ENCODE peak calls at places on chromosome 10, in six cellular contexts. P is kidney, Q is IMR-90, N is upper lobe of right lung, F is lower lobe of right lung, K is Peyer's patch. G is an unnamed sample.

GRCh38 chr10:3805227-3805790 is 20.3 kb upstream of the KLF6 start:
- DNase-seq in N (no peak), F (no peak), P (no peak), Q (peak; percentile 83), K (no peak), G (peak; percentile 54)

GRCh38 chr10:683448-684071 is 5.9 kb downstream of the DIP2C start:
- DNase-seq in F (no peak), P (peak; percentile 60), N (peak; percentile 46), Q (peak; percentile 99), K (no peak), G (peak; percentile 45)

GRCh38 chr10:132397036-132397541 is at the start of gene PWWP2B:
- DNase-seq in P (peak; percentile 90), Q (peak; percentile 19), K (peak; percentile 83), N (peak; percentile 87), F (peak; percentile 78), G (peak; percentile 77)

GRCh38 chr10:101041252-101041761 is 10.3 kb downstream of the SFXN3 start:
- DNase-seq in Q (peak; percentile 88), F (peak; percentile 74), P (peak; percentile 90), K (peak; percentile 76), N (no peak), G (peak; percentile 89)

GRCh38 chr10:8279598-8279997 is 225.1 kb downstream of the GATA3 start:
- DNase-seq in F (no peak), K (no peak), Q (peak; percentile 8), P (no peak), N (no peak), G (no peak)

GRCh38 chr10:131860806-131861440 is 39.9 kb upstream of the PPP2R2D start:
- DNase-seq in P (peak; percentile 21), N (peak; percentile 11), F (peak; percentile 6), K (peak; percentile 15), Q (no peak), G (no peak)

GRCh38 chr10:128417776-128418175 is 291.6 kb upstream of the MKI67 start:
- DNase-seq in F (no peak), Q (no peak), P (no peak), N (no peak), K (no peak), G (no peak)

GRCh38 chr10:110208614-110209398 is 1.4 kb downstream of the MXI1 start:
- DNase-seq in Q (peak; percentile 46), P (no peak), F (no peak), K (peak; percentile 64), N (peak; percentile 64), G (peak; percentile 51)

GRCh38 chr10:24661374-24661773 is 62.3 kb downstream of the ARHGAP21 start:
- DNase-seq in P (no peak), N (no peak), Q (no peak), K (no peak), F (no peak), G (no peak)

GRCh38 chr10:122301055-122301810 is 30.1 kb downstream of the BTBD16 start:
- DNase-seq in P (no peak), F (no peak), K (no peak), Q (peak; percentile 38), N (no peak), G (no peak)

GRCh38 chr10:123972481-123973401 is 81.1 kb upstream of the CPXM2 start:
- DNase-seq in N (no peak), P (peak; percentile 68), Q (no peak), F (no peak), K (no peak), G (no peak)

GRCh38 chr10:9302142-9302746 is 1247.8 kb downstream of the GATA3 start:
- DNase-seq in N (no peak), K (no peak), P (no peak), Q (peak; percentile 53), F (no peak), G (peak; percentile 34)

DNA sequence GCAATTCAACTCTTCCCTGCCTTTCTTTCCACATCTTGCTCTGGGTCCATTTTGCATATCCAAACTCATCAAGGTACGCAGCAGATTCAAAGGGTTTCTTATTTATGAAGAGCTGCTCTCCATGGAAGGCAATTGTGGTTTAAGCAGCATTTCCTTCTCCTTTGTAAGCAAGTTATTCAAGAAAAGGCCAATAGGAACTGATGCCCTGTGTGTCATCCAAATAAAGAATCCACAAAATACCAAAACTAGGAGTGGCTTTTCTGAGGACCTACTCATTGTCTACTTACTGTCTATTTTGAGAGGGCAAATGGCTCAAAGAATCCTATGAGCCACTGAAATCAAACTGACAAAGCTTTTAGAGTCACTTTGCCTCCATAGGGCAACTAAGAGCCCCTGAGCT is 253.1 kb downstream of the PTEN start:
- DNase-seq in P (no peak), Q (peak; percentile 59), N (no peak), K (no peak), F (no peak), G (no peak)
- H3K4me1 ChIP-seq in P (no peaks in the 10 kb centered on the region), Q (peaks cover 17% of the 10 kb centered on the region), N (peaks cover 9% of the 10 kb centered on the region), K (peaks cover 6% of the 10 kb centered on the region), F (peaks cover 20% of the 10 kb centered on the region), G (no peaks in the 10 kb centered on the region)

GRCh38 chr10:116810895-116811294 is 38.4 kb upstream of the ENO4 start:
- DNase-seq in P (no peak), N (no peak), F (no peak), Q (no peak), K (no peak), G (no peak)

GRCh38 chr10:116811691-116812090 is 37.6 kb upstream of the ENO4 start:
- DNase-seq in P (no peak), K (no peak), F (no peak), Q (no peak), N (no peak), G (no peak)

GRCh38 chr10:116808706-116809105 is 40.6 kb upstream of the ENO4 start:
- DNase-seq in F (no peak), K (no peak), Q (no peak), P (no peak), N (no peak), G (no peak)

GRCh38 chr10:116809528-116810500 is 39.5 kb upstream of the ENO4 start:
- DNase-seq in F (no peak), K (no peak), P (no peak), N (no peak), Q (no peak), G (no peak)
- TF ChIP-seq CTCF in F (peak; percentile 34), K (no peak), P (no peak), N (peak; percentile 39), Q (peak; percentile 40), G (peak; percentile 25)

GRCh38 chr10:95280637-95281036 is 10.2 kb downstream of the PDLIM1 start:
- DNase-seq in K (no peak), N (no peak), P (no peak), F (no peak), Q (no peak), G (peak; percentile 6)

GRCh38 chr10:95278061-95278988 is 12.5 kb downstream of the PDLIM1 start:
- DNase-seq in P (no peak), F (no peak), K (no peak), Q (peak; percentile 73), N (no peak), G (peak; percentile 19)

GRCh38 chr10:95277614-95278013 is 13.2 kb downstream of the PDLIM1 start:
- DNase-seq in N (no peak), K (no peak), F (no peak), P (no peak), Q (no peak), G (no peak)

GRCh38 chr10:95281206-95281605 is 9.6 kb downstream of the PDLIM1 start:
- DNase-seq in Q (no peak), N (no peak), K (no peak), P (no peak), F (no peak), G (no peak)

GRCh38 chr10:95279042-95279820 is 11.6 kb downstream of the PDLIM1 start:
- DNase-seq in K (no peak), Q (peak; percentile 81), F (no peak), N (no peak), P (no peak), G (peak; percentile 11)
- H3K4me1 ChIP-seq in K (no peaks in the 10 kb centered on the region), Q (peaks cover 32% of the 10 kb centered on the region), F (peaks cover 82% of the 10 kb centered on the region), N (peaks cover 71% of the 10 kb centered on the region), P (peaks cover 8% of the 10 kb centered on the region), G (peaks cover 84% of the 10 kb centered on the region)

GRCh38 chr10:57846307-57847065 is 421.2 kb downstream of the IPMK start:
- DNase-seq in K (no peak), N (no peak), Q (no peak), F (no peak), P (no peak), G (no peak)

GRCh38 chr10:57844387-57844998 is 423.2 kb downstream of the IPMK start:
- DNase-seq in F (no peak), K (no peak), Q (no peak), P (no peak), N (no peak), G (no peak)

DNA sequence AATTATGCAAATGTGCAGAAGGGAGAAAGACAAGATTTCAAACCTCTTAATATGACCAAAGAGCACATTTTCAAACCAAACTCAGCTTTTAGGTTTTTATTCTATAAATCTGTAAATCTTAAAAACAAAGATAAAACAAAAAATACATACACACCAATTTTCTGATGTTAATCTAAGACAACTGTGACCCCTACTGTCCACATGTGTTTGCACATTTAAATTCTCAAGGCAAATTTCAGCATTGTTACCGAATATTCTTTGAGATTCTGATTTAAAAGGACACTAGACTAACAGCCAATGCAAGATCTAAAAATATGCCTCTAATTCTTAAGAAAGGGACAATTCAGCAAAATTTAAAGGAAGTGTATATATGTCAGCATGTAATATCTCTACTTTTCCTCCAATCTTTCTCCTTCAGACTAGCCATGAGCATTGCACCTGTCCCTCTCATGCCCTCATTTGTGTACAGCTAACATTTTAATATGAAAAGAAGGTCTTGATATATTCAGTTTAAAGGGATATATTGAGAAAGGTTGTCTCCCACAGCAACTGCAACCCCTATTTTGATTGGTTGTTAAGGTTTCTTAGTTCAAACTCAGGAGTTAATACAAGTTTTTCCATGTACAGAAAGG is 417.9 kb downstream of the IPMK start:
- DNase-seq in P (no peak), F (no peak), K (no peak), Q (peak; percentile 2), N (no peak), G (no peak)
- TF ChIP-seq CTCF in P (peak; percentile 4), F (no peak), K (no peak), Q (peak; percentile 42), N (peak; percentile 37), G (no peak)

DNA sequence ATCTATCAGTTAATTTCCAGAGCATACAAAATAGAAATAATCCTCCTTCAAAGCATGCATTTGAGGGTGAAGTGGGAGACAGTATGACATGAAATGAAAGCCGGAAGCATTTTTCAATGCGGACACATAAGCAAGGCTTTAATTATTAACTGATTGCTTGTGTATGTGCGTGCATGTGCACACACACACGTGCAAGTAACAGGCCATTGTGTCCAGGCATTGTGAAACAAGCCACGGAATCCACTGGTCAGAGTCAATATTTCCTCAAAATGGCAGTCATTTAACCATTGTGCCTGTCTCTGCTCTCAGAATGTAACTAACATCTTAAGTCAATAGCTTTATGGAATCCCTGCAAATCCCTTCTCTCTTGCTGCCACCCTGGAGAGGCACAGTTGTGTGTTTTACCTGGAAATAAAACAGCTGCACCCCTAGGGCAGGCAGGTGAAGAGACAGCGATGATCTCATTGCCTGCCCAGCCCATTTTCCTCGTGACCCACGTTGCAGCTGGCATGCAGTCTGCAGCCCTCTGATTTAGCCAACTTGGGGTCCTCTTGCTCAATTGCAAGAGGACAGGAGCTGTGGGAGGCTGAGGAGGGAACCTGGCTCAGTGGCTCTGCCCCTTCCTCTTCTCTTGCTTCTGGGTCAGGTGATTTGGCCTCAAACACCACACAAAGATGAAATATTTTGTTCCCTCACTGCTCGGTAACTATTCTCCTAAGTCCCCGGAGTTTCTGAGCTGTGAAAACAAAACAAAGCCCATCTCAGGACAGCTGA is 500.9 kb upstream of the ZMIZ1 start:
- DNase-seq in K (no peak), Q (no peak), N (no peak), F (peak; percentile 49), P (no peak), G (no peak)
- H3K4me1 ChIP-seq in K (no peaks in the 10 kb centered on the region), Q (no peaks in the 10 kb centered on the region), N (peaks cover 3% of the 10 kb centered on the region), F (no peaks in the 10 kb centered on the region), P (no peaks in the 10 kb centered on the region), G (no peaks in the 10 kb centered on the region)